ENCODE peak calls at places on chromosome 13, in six cellular contexts. One of them, this sample, is unnamed.

GRCh38 chr13:98216135-98216565 is 39.1 kb upstream of the RNF113B start:
- DNase-seq in fibroblast of pulmonary artery: peak; percentile 46
- DNase-seq in kidney epithelial cell: peak; percentile 62
- DNase-seq in brain microvascular endothelial cell: peak; percentile 90
- DNase-seq in BJ: peak; percentile 80
- DNase-seq in coronary artery: peak; percentile 78
- DNase-seq in this sample: peak; percentile 60

GRCh38 chr13:40152145-40152544 is 496.7 kb downstream of the COG6 start:
- DNase-seq in fibroblast of pulmonary artery: peak; percentile 94
- DNase-seq in kidney epithelial cell: peak; percentile 49
- DNase-seq in brain microvascular endothelial cell: peak; percentile 87
- DNase-seq in BJ: no peak
- DNase-seq in coronary artery: no peak
- DNase-seq in this sample: peak; percentile 90

GRCh38 chr13:41648314-41648935 is 191.1 kb downstream of the RGCC start:
- DNase-seq in fibroblast of pulmonary artery: peak; percentile 86
- DNase-seq in kidney epithelial cell: peak; percentile 70
- DNase-seq in brain microvascular endothelial cell: no peak
- DNase-seq in BJ: no peak
- DNase-seq in coronary artery: no peak
- DNase-seq in this sample: peak; percentile 57

GRCh38 chr13:25836709-25837316 is 215.0 kb downstream of the SHISA2 start:
- DNase-seq in fibroblast of pulmonary artery: no peak
- DNase-seq in kidney epithelial cell: peak; percentile 14
- DNase-seq in brain microvascular endothelial cell: no peak
- DNase-seq in BJ: no peak
- DNase-seq in coronary artery: no peak
- DNase-seq in this sample: peak; percentile 92

GRCh38 chr13:97588993-97589392 is 155.0 kb downstream of the RAP2A start:
- DNase-seq in fibroblast of pulmonary artery: no peak
- DNase-seq in kidney epithelial cell: no peak
- DNase-seq in brain microvascular endothelial cell: no peak
- DNase-seq in BJ: no peak
- DNase-seq in coronary artery: no peak
- DNase-seq in this sample: peak; percentile 15

GRCh38 chr13:66627512-66627911 is 602.6 kb downstream of the PCDH9 start:
- DNase-seq in fibroblast of pulmonary artery: no peak
- DNase-seq in kidney epithelial cell: no peak
- DNase-seq in brain microvascular endothelial cell: no peak
- DNase-seq in BJ: no peak
- DNase-seq in coronary artery: no peak
- DNase-seq in this sample: no peak

GRCh38 chr13:32731576-32731975 is 145.3 kb downstream of the PDS5B start:
- DNase-seq in fibroblast of pulmonary artery: no peak
- DNase-seq in kidney epithelial cell: no peak
- DNase-seq in brain microvascular endothelial cell: peak; percentile 29
- DNase-seq in BJ: no peak
- DNase-seq in coronary artery: no peak
- DNase-seq in this sample: peak; percentile 56

GRCh38 chr13:22883961-22884360 is 296.8 kb upstream of the SGCG start:
- DNase-seq in fibroblast of pulmonary artery: no peak
- DNase-seq in kidney epithelial cell: no peak
- DNase-seq in brain microvascular endothelial cell: no peak
- DNase-seq in BJ: no peak
- DNase-seq in coronary artery: no peak
- DNase-seq in this sample: no peak

GRCh38 chr13:55963934-55964333 is 1176.8 kb upstream of the PRR20A start:
- DNase-seq in fibroblast of pulmonary artery: no peak
- DNase-seq in kidney epithelial cell: no peak
- DNase-seq in brain microvascular endothelial cell: no peak
- DNase-seq in BJ: no peak
- DNase-seq in coronary artery: no peak
- DNase-seq in this sample: no peak

GRCh38 chr13:71290963-71291937 is 575.8 kb downstream of the DACH1 start:
- DNase-seq in fibroblast of pulmonary artery: peak; percentile 11
- DNase-seq in kidney epithelial cell: peak; percentile 5
- DNase-seq in brain microvascular endothelial cell: peak; percentile 11
- DNase-seq in BJ: no peak
- DNase-seq in coronary artery: no peak
- DNase-seq in this sample: peak; percentile 8
- H3K4me3 ChIP-seq in fibroblast of pulmonary artery: no peak overlapping the region
- H3K4me3 ChIP-seq in kidney epithelial cell: no peak overlapping the region
- H3K4me3 ChIP-seq in brain microvascular endothelial cell: no peak overlapping the region
- H3K4me3 ChIP-seq in BJ: no peak overlapping the region
- H3K4me3 ChIP-seq in coronary artery: peak overlapping the region; percentile 63
- H3K4me3 ChIP-seq in this sample: peak overlapping the region; percentile 15

DNA sequence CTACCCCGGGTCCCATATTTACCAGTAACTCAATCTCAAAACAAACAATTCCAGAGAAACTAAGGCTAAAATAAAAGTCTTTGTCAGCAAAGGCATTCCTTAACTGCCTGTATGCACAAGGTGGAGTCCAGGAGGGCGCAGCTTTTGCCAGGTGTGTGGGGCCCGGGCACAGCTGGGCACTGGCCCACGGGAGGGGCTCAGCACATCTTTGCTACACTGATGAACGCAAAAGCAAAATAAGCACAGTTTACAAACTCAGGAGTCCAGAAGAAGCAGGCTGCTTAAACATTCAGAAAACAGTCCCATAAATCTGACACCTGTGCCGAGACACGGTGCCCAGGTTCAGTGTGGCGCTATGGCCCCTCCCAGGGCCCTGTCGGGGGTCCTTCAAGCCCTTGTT is 70.8 kb downstream of the SLC7A1 start:
- DNase-seq in fibroblast of pulmonary artery: no peak
- DNase-seq in kidney epithelial cell: no peak
- DNase-seq in brain microvascular endothelial cell: no peak
- DNase-seq in BJ: no peak
- DNase-seq in coronary artery: no peak
- DNase-seq in this sample: no peak
- TF ChIP-seq CTCF in fibroblast of pulmonary artery: no peak
- TF ChIP-seq CTCF in kidney epithelial cell: no peak
- TF ChIP-seq CTCF in brain microvascular endothelial cell: no peak
- TF ChIP-seq CTCF in BJ: no peak
- TF ChIP-seq CTCF in coronary artery: no peak
- TF ChIP-seq CTCF in this sample: no peak

DNA sequence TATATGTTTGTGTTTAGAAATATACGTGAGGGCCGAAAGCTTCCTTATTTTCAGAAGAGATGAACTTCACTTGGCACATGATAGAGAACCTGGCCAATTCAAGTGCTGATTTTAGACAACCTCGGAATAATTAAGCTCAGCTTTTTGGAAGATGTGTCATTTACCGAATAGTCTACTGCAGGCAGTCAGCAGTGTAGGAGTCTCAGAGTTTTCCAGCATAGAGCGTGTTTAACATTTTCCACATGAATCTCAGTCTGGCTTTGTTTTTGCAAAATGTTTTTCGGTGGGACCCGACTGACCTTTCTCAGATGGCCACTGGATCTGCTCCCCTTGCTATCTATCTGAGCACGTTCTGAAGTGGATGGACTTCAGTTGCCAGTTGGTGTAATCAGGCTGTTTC is 4.7 kb downstream of the RNASEH2B start:
- DNase-seq in fibroblast of pulmonary artery: no peak
- DNase-seq in kidney epithelial cell: no peak
- DNase-seq in brain microvascular endothelial cell: no peak
- DNase-seq in BJ: no peak
- DNase-seq in coronary artery: no peak
- DNase-seq in this sample: no peak
- H3K4me3 ChIP-seq in fibroblast of pulmonary artery: no peak overlapping the region
- H3K4me3 ChIP-seq in kidney epithelial cell: no peak overlapping the region
- H3K4me3 ChIP-seq in brain microvascular endothelial cell: no peak overlapping the region
- H3K4me3 ChIP-seq in BJ: no peak overlapping the region
- H3K4me3 ChIP-seq in coronary artery: no peak overlapping the region
- H3K4me3 ChIP-seq in this sample: no peak overlapping the region

DNA sequence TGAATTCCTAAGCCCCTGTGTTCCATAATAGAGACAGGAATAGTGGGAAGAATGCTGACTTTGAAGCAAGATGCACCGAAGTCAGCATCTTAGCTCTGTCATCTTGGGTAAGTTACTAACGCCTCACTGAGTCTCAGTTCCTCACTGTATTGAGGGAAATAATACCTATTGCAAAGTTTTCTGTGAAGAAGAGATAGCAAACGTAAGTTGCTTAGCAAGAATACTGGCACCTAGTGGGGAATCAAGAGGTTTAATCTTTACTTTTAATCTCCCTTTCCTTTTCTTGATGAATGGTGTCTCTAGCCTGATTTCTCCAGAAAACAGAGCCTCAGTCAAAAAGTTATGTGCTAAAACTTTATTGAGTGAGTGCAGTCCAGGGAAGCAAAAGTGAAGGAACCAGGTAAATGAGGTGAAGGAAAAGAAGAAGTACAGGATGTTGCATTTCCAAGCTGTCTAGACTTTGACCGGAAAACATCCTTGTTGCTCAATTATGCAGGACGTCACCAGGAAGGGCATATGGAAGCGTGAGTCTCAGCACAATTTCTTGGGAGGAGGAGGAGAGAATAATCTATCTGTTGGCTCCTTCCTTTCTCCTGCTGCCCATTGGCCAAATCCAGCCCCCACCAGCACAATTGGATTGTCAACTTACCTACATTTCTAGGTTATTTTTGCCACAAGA is 210.0 kb downstream of the B3GLCT start:
- DNase-seq in fibroblast of pulmonary artery: peak; percentile 8
- DNase-seq in kidney epithelial cell: no peak
- DNase-seq in brain microvascular endothelial cell: no peak
- DNase-seq in BJ: no peak
- DNase-seq in coronary artery: no peak
- DNase-seq in this sample: peak; percentile 67
- TF ChIP-seq CTCF in fibroblast of pulmonary artery: peak; percentile 29
- TF ChIP-seq CTCF in kidney epithelial cell: peak; percentile 12
- TF ChIP-seq CTCF in brain microvascular endothelial cell: peak; percentile 21
- TF ChIP-seq CTCF in BJ: peak; percentile 16
- TF ChIP-seq CTCF in coronary artery: no peak
- TF ChIP-seq CTCF in this sample: peak; percentile 34

DNA sequence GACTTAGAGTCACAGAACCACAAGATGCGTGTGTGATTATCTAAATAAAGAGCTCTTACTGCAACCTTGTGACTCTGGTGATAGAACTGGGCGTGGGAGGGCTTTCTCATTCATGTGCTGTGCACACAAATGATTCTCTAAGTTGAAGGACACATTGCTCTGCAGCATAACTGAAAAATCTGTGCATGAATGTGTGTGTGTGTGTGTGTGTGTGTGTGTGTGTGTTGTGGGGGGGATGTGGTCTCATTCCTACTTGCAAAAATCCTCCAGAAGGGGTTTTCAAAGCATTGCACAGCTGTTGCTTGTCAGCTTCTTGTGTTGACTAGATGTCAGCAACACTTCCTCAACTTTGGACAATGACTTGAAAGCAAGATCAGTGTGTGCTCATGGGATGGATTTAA is 22.4 kb downstream of the LRCH1 start:
- DNase-seq in fibroblast of pulmonary artery: peak; percentile 79
- DNase-seq in kidney epithelial cell: no peak
- DNase-seq in brain microvascular endothelial cell: no peak
- DNase-seq in BJ: no peak
- DNase-seq in coronary artery: no peak
- DNase-seq in this sample: peak; percentile 18
- H3K4me3 ChIP-seq in fibroblast of pulmonary artery: no peak overlapping the region
- H3K4me3 ChIP-seq in kidney epithelial cell: no peak overlapping the region
- H3K4me3 ChIP-seq in brain microvascular endothelial cell: no peak overlapping the region
- H3K4me3 ChIP-seq in BJ: no peak overlapping the region
- H3K4me3 ChIP-seq in coronary artery: no peak overlapping the region
- H3K4me3 ChIP-seq in this sample: no peak overlapping the region